ENCODE peak calls at places on chromosomes 12 and 14, in four cellular contexts. K, Y, X and S are unnamed samples.

GRCh38 chr14:20798932-20799331 is 3.7 kb downstream of the RNASE1 start:
- DNase-seq in K (no peak), Y (no peak), X (no peak), S (no peak)

GRCh38 chr12:100251917-100252316 is 15.0 kb downstream of the DEPDC4 start:
- DNase-seq in K (no peak), Y (no peak), X (no peak), S (no peak)

GRCh38 chr12:1576410-1577240 is 17.8 kb downstream of the FBXL14 start:
- DNase-seq in K (no peak), Y (no peak), X (no peak), S (no peak)

GRCh38 chr12:66004922-66005703 is 125.4 kb downstream of the LLPH start:
- DNase-seq in K (no peak), Y (no peak), X (no peak), S (no peak)

GRCh38 chr14:55438066-55438683 is 2.2 kb downstream of the TBPL2 start:
- DNase-seq in K (peak; percentile 55), Y (peak; percentile 52), X (no peak), S (no peak)

GRCh38 chr12:54581412-54581811 is 7.0 kb downstream of the PPP1R1A start:
- DNase-seq in K (no peak), Y (no peak), X (no peak), S (no peak)

GRCh38 chr14:101187017-101187815 is 283.7 kb upstream of the RTL1 start:
- DNase-seq in K (no peak), Y (no peak), X (no peak), S (no peak)

GRCh38 chr14:96424104-96424989 is 32.4 kb downstream of the AK7 start:
- DNase-seq in K (peak; percentile 69), Y (peak; percentile 98), X (no peak), S (no peak)

GRCh38 chr12:49698619-49699545 is 8.3 kb downstream of the FMNL3 start:
- DNase-seq in K (no peak), Y (no peak), X (no peak), S (no peak)

GRCh38 chr14:92340938-92341337 is 18.0 kb downstream of the SLC24A4 start:
- DNase-seq in K (no peak), Y (no peak), X (no peak), S (no peak)

GRCh38 chr14:69574266-69574953 is at the start of gene CCDC177:
- DNase-seq in K (peak; percentile 18), Y (peak; percentile 83), X (peak; percentile 52), S (peak; percentile 66)

GRCh38 chr12:119274636-119275065 is 59.9 kb upstream of the CCDC60 start:
- DNase-seq in K (no peak), Y (no peak), X (no peak), S (no peak)

GRCh38 chr12:4217091-4217490 is 56.5 kb upstream of the CCND2 start:
- DNase-seq in K (no peak), Y (no peak), X (no peak), S (no peak)

GRCh38 chr14:29216316-29216715 is 449.7 kb downstream of the FOXG1 start:
- DNase-seq in K (no peak), Y (peak; percentile 97), X (no peak), S (no peak)

GRCh38 chr14:92692822-92693226 is 55.6 kb downstream of the LGMN start:
- DNase-seq in K (no peak), Y (peak; percentile 99), X (no peak), S (peak; percentile 49)

GRCh38 chr12:87157791-87158190 is 871.4 kb downstream of the C12orf50 start:
- DNase-seq in K (peak; percentile 91), Y (no peak), X (no peak), S (no peak)

GRCh38 chr12:123519151-123520001 is 14.1 kb downstream of the RILPL1 start:
- DNase-seq in K (no peak), Y (no peak), X (no peak), S (no peak)

GRCh38 chr14:26595922-26596721 is 1.7 kb downstream of the NOVA1 start:
- DNase-seq in K (no peak), Y (peak; percentile 35), X (no peak), S (no peak)

GRCh38 chr14:100149789-100150611 is 9.4 kb downstream of the DEGS2 start:
- DNase-seq in K (no peak), Y (peak; percentile 35), X (no peak), S (no peak)

GRCh38 chr14:88005050-88005481 is at the start of gene GPR65:
- DNase-seq in K (no peak), Y (no peak), X (peak; percentile 19), S (no peak)

GRCh38 chr14:53952533-53952932 is 4.1 kb downstream of the BMP4 start:
- DNase-seq in K (no peak), Y (no peak), X (no peak), S (no peak)

GRCh38 chr12:55930771-55931316 is at the start of gene DGKA:
- DNase-seq in K (peak; percentile 82), Y (peak; percentile 82), X (peak; percentile 60), S (peak; percentile 80)

GRCh38 chr14:23005451-23005850 is 4.5 kb downstream of the C14orf93 start:
- DNase-seq in K (no peak), Y (no peak), X (no peak), S (no peak)

GRCh38 chr14:57071639-57072038 is 197.1 kb downstream of the EXOC5 start:
- DNase-seq in K (no peak), Y (no peak), X (no peak), S (no peak)

GRCh38 chr14:73776194-73776537 is 62.0 kb upstream of the PNMA1 start:
- DNase-seq in K (no peak), Y (no peak), X (no peak), S (no peak)

GRCh38 chr14:104442107-104442551 is 137.4 kb upstream of the C14orf180 start:
- DNase-seq in K (no peak), Y (no peak), X (no peak), S (no peak)

GRCh38 chr12:116508145-116509121 is 50.7 kb upstream of the MAP1LC3B2 start:
- DNase-seq in K (no peak), Y (no peak), X (no peak), S (no peak)

GRCh38 chr14:53109688-53110041 is 43.5 kb downstream of the DDHD1 start:
- DNase-seq in K (no peak), Y (no peak), X (no peak), S (no peak)

GRCh38 chr12:18430425-18431048 is 169.2 kb downstream of the PIK3C2G start:
- DNase-seq in K (peak; percentile 60), Y (no peak), X (no peak), S (no peak)

GRCh38 chr14:24071144-24071697 is at the start of gene CPNE6:
- DNase-seq in K (no peak), Y (no peak), X (no peak), S (no peak)

GRCh38 chr14:64806202-64806861 is 73.4 kb downstream of the SPTB start:
- DNase-seq in K (peak; percentile 4), Y (no peak), X (no peak), S (no peak)

GRCh38 chr14:92430686-92431085 is 82.9 kb upstream of the RIN3 start:
- DNase-seq in K (no peak), Y (no peak), X (no peak), S (no peak)